ENCODE peak calls at places on chromosomes 16 and 17, in ten cellular contexts. B is spleen, F is A549, R is esophagus squamous epithelium, K is heart left ventricle, H is ovary, L is body of pancreas, M is stomach, E is IMR-90, Y is gastrocnemius medialis. G is an unnamed sample.
A peak's percentile ranks its signal among the peaks of the same experiment; 100 is the strongest.

GRCh38 chr17:20613248-20613647 is 33.7 kb downstream of the CDRT15L2 start:
- DNase-seq in B (no peak), F (no peak), R (no peak), K (no peak), H (no peak), L (no peak), M (no peak), E (no peak), Y (no peak), G (no peak)

GRCh38 chr16:10957771-10958486 is 13.6 kb downstream of the CLEC16A start:
- DNase-seq in B (no peak), F (no peak), R (no peak), K (no peak), H (no peak), L (no peak), M (no peak), E (peak; percentile 59), Y (no peak), G (no peak)

GRCh38 chr16:20950294-20950693 is 49.7 kb downstream of the LYRM1 start:
- DNase-seq in B (no peak), F (no peak), R (no peak), K (no peak), H (no peak), L (no peak), M (no peak), E (no peak), Y (no peak), G (no peak)

GRCh38 chr16:70737377-70738082 is 51.7 kb upstream of the MTSS2 start:
- DNase-seq in B (peak; percentile 88), F (no peak), R (no peak), K (peak; percentile 77), H (no peak), L (peak; percentile 64), M (peak; percentile 55), E (peak; percentile 99), Y (peak; percentile 83), G (peak; percentile 86)

GRCh38 chr17:72775237-72775636 is 317.3 kb downstream of the SLC39A11 start:
- DNase-seq in B (no peak), F (no peak), R (no peak), K (no peak), H (no peak), L (no peak), M (no peak), E (no peak), Y (no peak), G (no peak)

GRCh38 chr17:74071280-74071679 is 132.2 kb upstream of the RPL38 start:
- DNase-seq in B (no peak), F (no peak), R (no peak), K (no peak), H (no peak), L (no peak), M (no peak), E (no peak), Y (no peak), G (no peak)

GRCh38 chr17:9451919-9452318 is 123.7 kb downstream of the STX8 start:
- DNase-seq in B (no peak), F (peak; percentile 36), R (no peak), K (no peak), H (no peak), L (no peak), M (no peak), E (no peak), Y (no peak), G (no peak)

GRCh38 chr16:15690296-15690695 is 40.3 kb downstream of the NDE1 start:
- DNase-seq in B (no peak), F (no peak), R (no peak), K (no peak), H (no peak), L (no peak), M (no peak), E (peak; percentile 61), Y (no peak), G (no peak)

GRCh38 chr17:226108-226772 is 44.8 kb upstream of the DOC2B start:
- DNase-seq in B (peak; percentile 75), F (no peak), R (no peak), K (no peak), H (no peak), L (no peak), M (no peak), E (no peak), Y (no peak), G (peak; percentile 3)

GRCh38 chr17:223723-224471 is 42.4 kb upstream of the DOC2B start:
- DNase-seq in B (peak; percentile 61), F (no peak), R (no peak), K (no peak), H (peak; percentile 6), L (no peak), M (no peak), E (no peak), Y (no peak), G (no peak)

GRCh38 chr17:227581-228222 is 46.3 kb upstream of the DOC2B start:
- DNase-seq in B (peak; percentile 53), F (no peak), R (no peak), K (no peak), H (no peak), L (no peak), M (no peak), E (no peak), Y (no peak), G (no peak)

GRCh38 chr17:226773-227580 is 45.5 kb upstream of the DOC2B start:
- DNase-seq in B (peak; percentile 62), F (no peak), R (no peak), K (no peak), H (no peak), L (no peak), M (no peak), E (no peak), Y (no peak), G (peak; percentile 6)

GRCh38 chr17:225551-225950 is 44.1 kb upstream of the DOC2B start:
- DNase-seq in B (peak; percentile 45), F (no peak), R (no peak), K (no peak), H (peak; percentile 4), L (no peak), M (no peak), E (no peak), Y (no peak), G (peak; percentile 7)
- H3K9me3 ChIP-seq in B (no peaks in the 10 kb centered on the region), F (no peaks in the 10 kb centered on the region), R (no peaks in the 10 kb centered on the region), K (no peaks in the 10 kb centered on the region), H (no peaks in the 10 kb centered on the region), L (no peaks in the 10 kb centered on the region), M (no peaks in the 10 kb centered on the region), E (no peaks in the 10 kb centered on the region), Y (no peaks in the 10 kb centered on the region), G (no peaks in the 10 kb centered on the region)

GRCh38 chr17:2563061-2563460 is 30.4 kb upstream of the PAFAH1B1 start:
- DNase-seq in B (no peak), F (no peak), R (no peak), K (no peak), H (no peak), L (no peak), M (no peak), E (no peak), Y (no peak), G (no peak)
- TF ChIP-seq POLR2A in B (no peak), F (no peak), R (no peak), K (no peak), H (no peak), L (no peak), M (no peak), E (no peak), Y (no peak), G (no peak)

DNA sequence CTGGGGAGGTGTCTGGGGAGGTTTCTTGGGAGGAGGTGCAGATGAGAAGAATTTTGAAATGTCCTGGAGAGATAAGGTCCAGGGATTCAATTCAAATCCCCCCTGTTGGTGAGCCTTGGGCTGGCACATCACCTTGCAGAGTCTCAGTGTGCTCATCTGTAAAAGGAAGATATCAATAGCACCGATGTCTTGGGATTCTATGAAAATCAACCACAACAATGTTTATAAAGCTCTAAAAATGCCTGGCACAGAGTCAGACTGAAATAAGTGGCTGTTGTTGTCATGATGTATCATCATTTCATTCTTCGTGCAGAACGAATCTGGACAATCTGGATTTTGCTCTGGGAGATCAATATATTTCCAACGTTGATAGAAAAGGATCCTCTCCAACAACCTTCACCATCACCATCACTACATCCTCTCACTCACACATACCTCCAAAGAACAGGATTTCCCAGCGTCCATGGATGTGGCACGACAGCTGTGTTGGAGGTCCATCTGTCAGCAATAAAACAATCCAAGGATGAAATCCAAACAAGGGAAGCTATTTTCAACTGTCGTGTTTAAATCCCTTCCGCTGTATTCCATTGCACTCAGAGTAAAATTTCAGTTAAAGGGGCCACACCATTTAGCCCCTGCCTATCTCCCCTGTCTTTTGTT is 393.6 kb upstream of the DYNLRB2 start:
- DNase-seq in B (no peak), F (no peak), R (no peak), K (no peak), H (no peak), L (no peak), M (no peak), E (no peak), Y (no peak), G (no peak)
- H3K9me3 ChIP-seq in B (no peaks in the 10 kb centered on the region), F (no peaks in the 10 kb centered on the region), R (peaks cover under 1% of the 10 kb centered on the region), K (no peaks in the 10 kb centered on the region), H (no peaks in the 10 kb centered on the region), L (no peaks in the 10 kb centered on the region), M (peaks cover 1% of the 10 kb centered on the region), E (no peaks in the 10 kb centered on the region), Y (no peaks in the 10 kb centered on the region), G (no peaks in the 10 kb centered on the region)

GRCh38 chr16:2148714-2149629 is 547 bp downstream of the RAB26 start:
- DNase-seq in B (peak; percentile 84), F (peak; percentile 64), R (no peak), K (no peak), H (no peak), L (peak; percentile 72), M (peak; percentile 48), E (no peak), Y (no peak), G (peak; percentile 60)

GRCh38 chr16:2147378-2147777 is 1.0 kb upstream of the RAB26 start:
- DNase-seq in B (peak; percentile 69), F (no peak), R (no peak), K (no peak), H (no peak), L (no peak), M (no peak), E (no peak), Y (no peak), G (no peak)

GRCh38 chr16:2146739-2147138 is 1.7 kb upstream of the RAB26 start:
- DNase-seq in B (peak; percentile 72), F (no peak), R (no peak), K (no peak), H (no peak), L (no peak), M (no peak), E (no peak), Y (no peak), G (no peak)

GRCh38 chr16:2149630-2150417 is 1.4 kb downstream of the RAB26 start:
- DNase-seq in B (peak; percentile 69), F (peak; percentile 73), R (no peak), K (no peak), H (no peak), L (peak; percentile 41), M (no peak), E (no peak), Y (no peak), G (peak; percentile 51)

DNA sequence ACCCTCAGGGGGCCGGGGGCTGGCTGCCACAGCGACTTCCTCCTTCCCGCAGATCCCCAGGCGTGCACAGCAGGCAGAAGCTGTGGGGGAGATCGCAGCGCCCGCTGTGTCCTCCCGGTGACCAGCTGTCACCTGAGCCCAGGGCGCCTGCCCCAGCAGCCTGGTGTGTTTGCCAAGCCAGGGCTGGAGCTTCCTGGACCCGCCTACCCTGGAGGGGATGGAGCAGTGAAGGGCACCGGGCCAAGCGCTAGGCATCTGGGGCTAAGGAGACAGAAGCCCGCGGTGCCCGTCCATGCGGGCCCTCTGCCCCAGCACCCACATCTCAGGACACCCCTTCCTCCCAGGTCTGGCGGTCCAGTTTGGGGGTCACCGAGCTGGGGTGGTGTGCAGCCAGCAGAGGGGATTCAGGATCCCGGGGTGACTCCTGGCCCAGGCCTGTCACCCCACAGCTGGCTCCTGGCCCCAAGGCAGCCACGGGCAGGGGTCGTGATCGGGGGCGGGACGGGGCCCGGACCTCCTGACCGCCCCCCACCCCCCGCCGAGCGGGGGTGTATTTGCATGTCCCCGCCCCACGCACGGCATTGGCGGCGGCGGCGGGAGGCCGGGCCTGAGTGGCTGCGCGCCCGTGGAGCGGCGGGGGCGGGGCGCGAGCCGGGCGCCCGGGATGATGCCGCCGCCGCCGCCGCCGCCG is at the start of gene RAB26:
- DNase-seq in B (peak; percentile 88), F (peak; percentile 84), R (no peak), K (peak; percentile 86), H (peak; percentile 67), L (peak; percentile 97), M (peak; percentile 95), E (peak; percentile 33), Y (peak; percentile 94), G (peak; percentile 94)
- TF ChIP-seq POLR2A in B (no peak), F (peak; percentile 33), R (no peak), K (no peak), H (no peak), L (peak; percentile 90), M (no peak), E (no peak), Y (peak; percentile 40), G (peak; percentile 69)

G was measured in right lobe of liver.